ENCODE peak calls at places on chromosomes 7 and 10, in seven cellular contexts. Y is NCI-H1105, M is suprapubic skin, X is lower lobe of right lung, O is SJSA1, J is NCI-H146, G is NCI-H510A treated with DMSO at 0.1 percent for 48 hours. Z is an unnamed sample.

GRCh38 chr7:139825666-139826290 is 3.3 kb upstream of the TBXAS1 start:
- DNase-seq in O (peak), M (no peak), J (no peak), G (no peak), Y (no peak), X (no peak), Z (no peak)

GRCh38 chr7:74379938-74380337 is 73.8 kb upstream of the GTF2IRD1 start:
- DNase-seq in Y (no peak), G (no peak), J (no peak), M (no peak), O (no peak), X (no peak), Z (no peak)

GRCh38 chr10:78973901-78974408 is 94.8 kb upstream of the ZMIZ1 start:
- DNase-seq in G (peak), J (peak), O (peak), M (peak), Y (peak), X (peak), Z (no peak)

GRCh38 chr10:48251152-48251524 is 23.4 kb downstream of the FRMPD2 start:
- DNase-seq in M (no peak), G (peak), X (no peak), J (no peak), Y (peak), O (no peak), Z (no peak)

GRCh38 chr7:104052979-104053378 is 63.5 kb upstream of the RELN start:
- DNase-seq in Y (no peak), O (no peak), J (no peak), X (no peak), G (no peak), M (no peak), Z (no peak)

GRCh38 chr10:121927361-121927840 is 430 bp downstream of the ATE1 start:
- DNase-seq in X (peak), G (peak), J (peak), Y (peak), O (peak), M (peak), Z (no peak)

GRCh38 chr7:21971780-21972396 is 26.2 kb upstream of the CDCA7L start:
- DNase-seq in Y (no peak), X (no peak), G (no peak), O (no peak), J (no peak), M (no peak), Z (no peak)

GRCh38 chr7:20157456-20157855 is 59.7 kb downstream of the MACC1 start:
- DNase-seq in X (no peak), J (no peak), Y (no peak), G (no peak), M (no peak), O (no peak), Z (no peak)

GRCh38 chr10:29583674-29584073 is 51.1 kb downstream of the SVIL start:
- DNase-seq in G (no peak), Y (no peak), O (peak), M (no peak), X (no peak), J (no peak), Z (no peak)

GRCh38 chr10:125448596-125448995 is 234.4 kb downstream of the TEX36 start:
- DNase-seq in J (no peak), Y (no peak), X (no peak), O (peak), M (no peak), G (no peak), Z (no peak)

GRCh38 chr10:131698986-131699385 is 201.8 kb upstream of the PPP2R2D start:
- DNase-seq in O (no peak), G (peak), X (no peak), Y (no peak), M (peak), J (no peak), Z (no peak)

GRCh38 chr7:105652359-105652993 is 71.2 kb upstream of the EFCAB10 start:
- DNase-seq in J (peak), Y (peak), O (peak), M (peak), X (peak), G (peak), Z (no peak)